ENCODE peak calls at places on chromosomes 4 and X, in eight cellular contexts. G, A, D, J, H, K, B and O are unnamed samples.

GRCh38 chr4:185792384-185793146 is 19.4 kb downstream of the SORBS2 start:
- DNase-seq in G (no peak), A (no peak), D (peak), J (no peak), H (no peak), K (peak), B (no peak), O (no peak)

GRCh38 chr4:8199594-8200301 is 658 bp downstream of the SH3TC1 start:
- DNase-seq in G (no peak), A (no peak), D (no peak), J (no peak), H (no peak), K (no peak), B (no peak), O (no peak)

GRCh38 chr4:37605843-37606565 is 80.2 kb downstream of the RELL1 start:
- DNase-seq in G (no peak), A (no peak), D (no peak), J (no peak), H (no peak), K (no peak), B (no peak), O (no peak)

GRCh38 chr4:20878806-20879205 is 178.5 kb downstream of the PACRGL start:
- DNase-seq in G (no peak), A (no peak), D (no peak), J (no peak), H (no peak), K (no peak), B (no peak), O (no peak)

GRCh38 chr4:115851918-115852766 is 738.7 kb upstream of the NDST4 start:
- DNase-seq in G (peak), A (peak), D (peak), J (peak), H (no peak), K (no peak), B (no peak), O (peak)

GRCh38 chr4:165378763-165379631 is at the start of gene CPE:
- DNase-seq in G (peak), A (peak), D (peak), J (peak), H (peak), K (peak), B (peak), O (peak)

GRCh38 chr4:185723619-185724150 is 88.3 kb downstream of the SORBS2 start:
- DNase-seq in G (no peak), A (no peak), D (peak), J (no peak), H (no peak), K (no peak), B (no peak), O (no peak)

GRCh38 chr4:153018716-153019115 is 82.6 kb downstream of the FHDC1 start:
- DNase-seq in G (no peak), A (no peak), D (no peak), J (no peak), H (no peak), K (no peak), B (no peak), O (no peak)

GRCh38 chr4:55838356-55838755 is 15.1 kb upstream of the EXOC1 start:
- DNase-seq in G (no peak), A (no peak), D (peak), J (no peak), H (no peak), K (no peak), B (no peak), O (no peak)

GRCh38 chr4:106695846-106696245 is 327.3 kb upstream of the GIMD1 start:
- DNase-seq in G (no peak), A (no peak), D (no peak), J (no peak), H (no peak), K (no peak), B (no peak), O (no peak)

GRCh38 chrX:64230123-64230970 is at the start of gene ASB12:
- DNase-seq in G (no peak), A (no peak), D (no peak), J (no peak), H (no peak), K (peak), B (no peak), O (no peak)
- TF ChIP-seq CTCF in G (peak), A (no peak), D (no peak), J (no peak), H (no peak), K (no peak), B (no peak), O (no peak)

GRCh38 chr4:6137027-6137746 is 63.2 kb downstream of the JAKMIP1 start:
- DNase-seq in G (no peak), A (no peak), D (no peak), J (no peak), H (no peak), K (no peak), B (no peak), O (no peak)

GRCh38 chr4:6137747-6138135 is 62.6 kb downstream of the JAKMIP1 start:
- DNase-seq in G (no peak), A (no peak), D (no peak), J (no peak), H (no peak), K (no peak), B (no peak), O (no peak)

DNA sequence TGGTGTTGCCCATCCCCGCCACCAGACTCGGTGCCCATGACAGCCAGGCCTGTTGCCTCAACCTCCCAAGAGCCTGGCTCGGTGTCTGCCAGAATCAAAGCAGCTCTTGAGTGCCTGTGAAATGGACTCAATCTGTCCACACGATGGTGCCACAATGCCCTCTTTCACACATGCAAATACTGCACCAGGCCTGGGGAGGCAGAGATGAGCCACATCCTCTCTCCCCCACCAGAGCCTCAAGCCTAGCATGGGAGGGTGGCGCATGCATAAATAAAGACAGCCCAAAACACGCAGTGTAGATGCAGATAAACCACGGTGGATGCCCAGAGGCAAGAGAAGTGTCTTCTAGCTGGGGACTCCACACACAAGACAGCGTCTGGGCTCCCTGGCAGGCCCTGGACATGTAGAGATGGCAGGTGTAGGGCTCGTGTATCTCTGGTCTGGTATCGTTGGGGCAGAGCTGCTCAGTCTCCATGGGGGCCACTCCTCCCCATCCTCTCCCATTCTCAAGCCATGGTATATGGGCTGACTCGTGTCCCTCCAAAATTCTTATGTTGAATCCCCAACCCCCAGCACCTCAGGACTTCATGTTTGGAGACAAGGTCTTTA is 65.6 kb downstream of the JAKMIP1 start:
- DNase-seq in G (peak), A (peak), D (no peak), J (no peak), H (no peak), K (no peak), B (no peak), O (peak)
- TF ChIP-seq CTCF in G (peak), A (peak), D (no peak), J (no peak), H (no peak), K (no peak), B (no peak), O (peak)

GRCh38 chrX:93538575-93538974 is 134.8 kb downstream of the NAP1L3 start:
- DNase-seq in G (no peak), A (no peak), D (peak), J (no peak), H (no peak), K (no peak), B (no peak), O (no peak)
- TF ChIP-seq CTCF in G (peak), A (no peak), D (no peak), J (no peak), H (no peak), K (peak), B (peak), O (no peak)

GRCh38 chrX:132955710-132956109 is 2.7 kb downstream of the HS6ST2 start:
- DNase-seq in G (no peak), A (no peak), D (no peak), J (no peak), H (no peak), K (no peak), B (no peak), O (no peak)
- TF ChIP-seq CTCF in G (no peak), A (no peak), D (no peak), J (no peak), H (no peak), K (no peak), B (no peak), O (no peak)

DNA sequence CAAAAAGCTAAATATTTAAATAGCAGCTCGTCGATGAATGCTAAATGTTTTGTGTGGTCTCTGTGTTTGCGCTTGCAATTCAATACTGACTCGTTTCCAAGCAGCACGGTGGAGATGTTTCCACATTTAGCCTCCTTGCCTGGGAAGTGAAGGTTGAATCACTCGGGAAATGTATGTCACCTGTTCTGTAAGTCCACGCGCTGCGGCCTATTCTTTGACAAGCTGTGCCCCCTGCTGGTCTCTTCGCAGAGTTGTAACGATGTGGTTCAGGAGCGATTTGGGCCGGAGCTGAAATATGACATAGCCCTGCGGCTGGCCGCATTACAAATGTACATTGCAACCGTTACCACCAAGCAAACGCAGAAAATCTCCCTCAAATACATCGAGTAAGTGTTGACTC is 89.6 kb upstream of the PRPS2 start:
- DNase-seq in G (peak), A (peak), D (peak), J (peak), H (peak), K (peak), B (no peak), O (peak)
- TF ChIP-seq CTCF in G (peak), A (peak), D (peak), J (peak), H (peak), K (peak), B (peak), O (peak)

GRCh38 chr4:69896530-69897116 is 34.2 kb upstream of the CSN1S1 start:
- DNase-seq in G (no peak), A (no peak), D (peak), J (no peak), H (no peak), K (no peak), B (no peak), O (no peak)
- TF ChIP-seq CTCF in G (peak), A (peak), D (peak), J (peak), H (peak), K (peak), B (peak), O (no peak)

GRCh38 chrX:150680974-150681373 is 12.2 kb upstream of the MTMR1 start:
- DNase-seq in G (no peak), A (peak), D (peak), J (no peak), H (no peak), K (no peak), B (no peak), O (no peak)
- TF ChIP-seq CTCF in G (peak), A (peak), D (peak), J (peak), H (peak), K (peak), B (peak), O (peak)